ENCODE peak calls at places on chromosomes 4 and X, in nine cellular contexts. B, P, G, L, D, X, O, V and Z are unnamed samples.

GRCh38 chrX:133677123-133678063 is 262.1 kb upstream of the GPC4 start:
- DNase-seq in B (no peak), P (no peak), G (no peak), L (no peak), D (no peak), X (no peak), O (no peak), V (no peak), Z (no peak)

GRCh38 chr4:168483786-168484185 is 3.5 kb upstream of the DDX60L start:
- DNase-seq in B (no peak), P (peak; percentile 36), G (no peak), L (no peak), D (peak; percentile 85), X (no peak), O (no peak), V (no peak), Z (no peak)

GRCh38 chr4:81550005-81550896 is 78.5 kb upstream of the RASGEF1B start:
- DNase-seq in B (no peak), P (no peak), G (no peak), L (no peak), D (no peak), X (no peak), O (no peak), V (no peak), Z (no peak)

GRCh38 chr4:31995943-31996901 is 1276.1 kb downstream of the PCDH7 start:
- DNase-seq in B (no peak), P (no peak), G (peak; percentile 42), L (no peak), D (no peak), X (no peak), O (peak; percentile 68), V (peak; percentile 84), Z (no peak)

GRCh38 chrX:30489323-30489722 is 88.2 kb downstream of the TASL start:
- DNase-seq in B (no peak), P (no peak), G (no peak), L (no peak), D (no peak), X (peak; percentile 8), O (peak; percentile 5), V (peak; percentile 36), Z (no peak)

GRCh38 chr4:139740531-139741041 is 75.0 kb downstream of the MGST2 start:
- DNase-seq in B (no peak), P (peak; percentile 97), G (no peak), L (no peak), D (peak; percentile 94), X (no peak), O (no peak), V (peak; percentile 62), Z (no peak)

GRCh38 chr4:34293459-34293858 is 1950.9 kb downstream of the ARAP2 start:
- DNase-seq in B (no peak), P (no peak), G (no peak), L (no peak), D (peak; percentile 9), X (peak; percentile 72), O (no peak), V (no peak), Z (no peak)

GRCh38 chr4:107359208-107359607 is 323.1 kb upstream of the DKK2 start:
- DNase-seq in B (no peak), P (no peak), G (no peak), L (no peak), D (no peak), X (no peak), O (no peak), V (no peak), Z (no peak)

GRCh38 chr4:120218981-120219380 is 152.3 kb upstream of the MAD2L1 start:
- DNase-seq in B (no peak), P (no peak), G (no peak), L (no peak), D (peak; percentile 2), X (no peak), O (no peak), V (no peak), Z (no peak)

GRCh38 chrX:43643662-43644061 is 12.4 kb upstream of the MAOA start:
- DNase-seq in B (no peak), P (no peak), G (no peak), L (no peak), D (peak; percentile 5), X (no peak), O (no peak), V (no peak), Z (no peak)

GRCh38 chrX:3268804-3269203 is 77.6 kb downstream of the MXRA5 start:
- DNase-seq in B (no peak), P (no peak), G (no peak), L (no peak), D (peak; percentile 30), X (no peak), O (no peak), V (no peak), Z (no peak)

GRCh38 chrX:5876984-5877655 is 351.5 kb downstream of the NLGN4X start:
- DNase-seq in B (no peak), P (no peak), G (peak; percentile 21), L (no peak), D (peak; percentile 0), X (no peak), O (peak; percentile 67), V (peak; percentile 42), Z (no peak)

GRCh38 chr4:41268721-41269517 is 12.2 kb downstream of the UCHL1 start:
- DNase-seq in B (no peak), P (no peak), G (no peak), L (no peak), D (no peak), X (no peak), O (no peak), V (no peak), Z (no peak)

GRCh38 chrX:134537179-134537945 is 77.4 kb downstream of the HPRT1 start:
- DNase-seq in B (no peak), P (peak; percentile 80), G (no peak), L (no peak), D (peak; percentile 78), X (peak; percentile 31), O (no peak), V (peak; percentile 57), Z (no peak)

GRCh38 chrX:108590496-108590895 is 145.9 kb downstream of the IRS4 start:
- DNase-seq in B (no peak), P (peak; percentile 35), G (no peak), L (no peak), D (peak; percentile 37), X (no peak), O (no peak), V (no peak), Z (no peak)

GRCh38 chrX:108582151-108582550 is 142.5 kb downstream of the COL4A5 start:
- DNase-seq in B (no peak), P (no peak), G (no peak), L (no peak), D (no peak), X (no peak), O (no peak), V (no peak), Z (no peak)

DNA sequence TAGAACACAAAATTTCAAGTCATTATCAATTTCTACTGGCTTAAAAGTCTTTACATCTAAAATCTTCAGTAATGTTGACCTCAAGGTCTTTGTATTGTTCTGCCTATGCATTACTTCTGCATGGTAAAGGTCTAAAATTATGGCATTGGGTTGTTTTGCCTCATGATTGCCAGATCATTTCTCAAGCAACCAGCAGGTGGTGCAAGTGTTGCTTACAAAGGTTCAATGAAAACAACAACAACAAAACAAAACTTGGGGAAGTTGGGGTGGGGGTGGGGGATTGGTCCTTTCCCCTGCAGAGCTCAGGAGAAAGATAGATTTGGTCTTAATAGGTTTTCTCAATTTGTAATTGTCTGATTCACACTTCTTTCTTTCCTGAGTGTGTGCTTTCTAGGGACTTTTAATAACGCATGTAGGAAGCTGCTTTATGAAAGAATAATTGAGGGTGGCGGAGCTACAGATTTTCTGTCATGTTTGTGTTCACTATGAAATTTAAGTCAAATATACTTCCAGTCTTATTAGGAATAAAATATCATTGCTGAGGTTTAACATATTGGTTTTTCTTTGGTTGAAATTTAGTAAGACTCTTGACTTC is 145.1 kb downstream of the COL4A5 start:
- DNase-seq in B (no peak), P (peak; percentile 20), G (no peak), L (peak; percentile 1), D (peak; percentile 18), X (peak; percentile 4), O (peak; percentile 55), V (peak; percentile 26), Z (peak; percentile 0)
- TF ChIP-seq CTCF in B (no peak), P (peak; percentile 36), G (peak; percentile 46), L (peak; percentile 46), D (peak; percentile 14), X (peak; percentile 40), O (peak; percentile 53), V (peak; percentile 29), Z (peak; percentile 40)

DNA sequence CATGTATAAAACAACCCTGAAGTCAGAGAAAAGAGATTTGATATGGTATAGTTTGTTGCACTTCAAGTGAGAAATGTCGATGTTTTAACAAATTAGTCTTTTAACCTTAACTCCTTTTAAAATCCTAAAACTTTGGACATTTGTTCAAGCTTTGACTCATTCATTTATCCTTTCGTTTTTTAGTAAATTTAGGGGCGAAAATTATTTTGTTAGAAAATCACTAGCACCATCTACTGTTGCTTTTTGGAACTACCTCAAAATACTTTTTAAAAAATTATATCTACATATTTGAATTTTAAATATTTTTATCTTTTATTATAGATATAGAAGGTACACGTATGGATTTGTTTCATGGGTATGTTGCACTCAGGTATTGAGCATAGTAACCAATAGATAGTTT is 165.1 kb upstream of the POF1B start:
- DNase-seq in B (no peak), P (peak; percentile 4), G (no peak), L (no peak), D (peak; percentile 5), X (no peak), O (no peak), V (peak; percentile 0), Z (no peak)
- TF ChIP-seq CTCF in B (peak; percentile 20), P (peak; percentile 26), G (peak; percentile 68), L (peak; percentile 34), D (no peak), X (no peak), O (peak; percentile 36), V (no peak), Z (peak; percentile 9)

GRCh38 chr4:103787057-103787456 is 67.3 kb upstream of the TACR3 start:
- DNase-seq in B (no peak), P (no peak), G (no peak), L (no peak), D (no peak), X (no peak), O (no peak), V (no peak), Z (no peak)

GRCh38 chr4:103786593-103786992 is 66.8 kb upstream of the TACR3 start:
- DNase-seq in B (no peak), P (no peak), G (no peak), L (no peak), D (no peak), X (no peak), O (no peak), V (no peak), Z (no peak)

GRCh38 chr4:103786014-103786413 is 66.2 kb upstream of the TACR3 start:
- DNase-seq in B (no peak), P (peak; percentile 62), G (no peak), L (peak; percentile 17), D (peak; percentile 46), X (peak; percentile 56), O (peak; percentile 91), V (peak; percentile 70), Z (peak; percentile 33)
- TF ChIP-seq CTCF in B (no peak), P (peak; percentile 52), G (peak; percentile 60), L (peak; percentile 54), D (peak; percentile 37), X (peak; percentile 64), O (peak; percentile 79), V (peak; percentile 51), Z (peak; percentile 74)

DNA sequence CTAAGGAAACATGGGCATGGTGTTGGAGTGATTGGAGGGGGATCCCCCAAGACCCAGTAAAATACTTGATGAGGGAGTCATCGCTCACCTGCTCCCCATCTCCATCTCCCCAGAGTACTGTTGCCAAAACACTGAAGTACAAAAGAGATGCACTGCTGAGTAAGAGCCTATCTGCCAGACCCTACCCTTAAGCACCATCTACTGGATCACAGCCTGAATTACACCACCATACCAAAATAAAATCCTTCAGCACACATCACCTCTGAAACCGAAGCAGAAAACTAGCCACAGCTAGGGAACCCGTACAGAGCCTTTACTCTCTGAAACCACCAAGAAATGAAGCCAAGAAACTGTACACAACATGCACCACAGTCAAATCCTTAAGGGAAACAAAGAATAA is 466.3 kb upstream of the ACTRT1 start:
- DNase-seq in B (no peak), P (peak; percentile 0), G (no peak), L (no peak), D (peak; percentile 5), X (no peak), O (peak; percentile 51), V (peak; percentile 30), Z (no peak)
- TF ChIP-seq CTCF in B (no peak), P (no peak), G (peak; percentile 43), L (peak; percentile 43), D (no peak), X (no peak), O (peak; percentile 49), V (peak; percentile 36), Z (peak; percentile 15)